ENCODE peak calls at places on chromosomes 4 and X, in six cellular contexts. One of them, this sample, is unnamed.

GRCh38 chr4:40564815-40565505 is 64.7 kb downstream of the RBM47 start:
- DNase-seq in left ventricle myocardium superior: no peak
- DNase-seq in NCI-H1694 treated with DMSO at 0.1 percent for 48 hours: no peak
- DNase-seq in Caki2: no peak
- DNase-seq in kidney: no peak
- DNase-seq in substantia nigra: no peak
- DNase-seq in this sample: no peak

GRCh38 chr4:158133551-158133950 is 39.3 kb downstream of the GASK1B start:
- DNase-seq in left ventricle myocardium superior: no peak
- DNase-seq in NCI-H1694 treated with DMSO at 0.1 percent for 48 hours: no peak
- DNase-seq in Caki2: no peak
- DNase-seq in kidney: no peak
- DNase-seq in substantia nigra: no peak
- DNase-seq in this sample: no peak

GRCh38 chr4:104906274-104906673 is 240.4 kb upstream of the TET2 start:
- DNase-seq in left ventricle myocardium superior: no peak
- DNase-seq in NCI-H1694 treated with DMSO at 0.1 percent for 48 hours: peak; percentile 77
- DNase-seq in Caki2: no peak
- DNase-seq in kidney: no peak
- DNase-seq in substantia nigra: no peak
- DNase-seq in this sample: no peak

GRCh38 chrX:17500145-17500579 is 125.2 kb downstream of the NHS start:
- DNase-seq in left ventricle myocardium superior: no peak
- DNase-seq in NCI-H1694 treated with DMSO at 0.1 percent for 48 hours: no peak
- DNase-seq in Caki2: peak; percentile 72
- DNase-seq in kidney: no peak
- DNase-seq in substantia nigra: no peak
- DNase-seq in this sample: no peak

GRCh38 chr4:151227731-151228130 is 49.2 kb upstream of the PRSS48 start:
- DNase-seq in left ventricle myocardium superior: peak; percentile 58
- DNase-seq in NCI-H1694 treated with DMSO at 0.1 percent for 48 hours: no peak
- DNase-seq in Caki2: no peak
- DNase-seq in kidney: no peak
- DNase-seq in substantia nigra: peak; percentile 41
- DNase-seq in this sample: peak; percentile 95

GRCh38 chr4:107519057-107519456 is 201.0 kb downstream of the PAPSS1 start:
- DNase-seq in left ventricle myocardium superior: no peak
- DNase-seq in NCI-H1694 treated with DMSO at 0.1 percent for 48 hours: no peak
- DNase-seq in Caki2: peak; percentile 1
- DNase-seq in kidney: no peak
- DNase-seq in substantia nigra: no peak
- DNase-seq in this sample: peak; percentile 16

GRCh38 chr4:55732864-55733263 is 86.7 kb upstream of the EXOC1L start:
- DNase-seq in left ventricle myocardium superior: no peak
- DNase-seq in NCI-H1694 treated with DMSO at 0.1 percent for 48 hours: no peak
- DNase-seq in Caki2: no peak
- DNase-seq in kidney: no peak
- DNase-seq in substantia nigra: no peak
- DNase-seq in this sample: no peak

GRCh38 chr4:13921805-13922204 is 294.3 kb upstream of the BOD1L1 start:
- DNase-seq in left ventricle myocardium superior: no peak
- DNase-seq in NCI-H1694 treated with DMSO at 0.1 percent for 48 hours: no peak
- DNase-seq in Caki2: no peak
- DNase-seq in kidney: no peak
- DNase-seq in substantia nigra: no peak
- DNase-seq in this sample: no peak

GRCh38 chr4:64330143-64330542 is 79.1 kb downstream of the TECRL start:
- DNase-seq in left ventricle myocardium superior: no peak
- DNase-seq in NCI-H1694 treated with DMSO at 0.1 percent for 48 hours: no peak
- DNase-seq in Caki2: no peak
- DNase-seq in kidney: no peak
- DNase-seq in substantia nigra: no peak
- DNase-seq in this sample: no peak

GRCh38 chr4:184534511-184535391 is 60.4 kb upstream of the IRF2 start:
- DNase-seq in left ventricle myocardium superior: no peak
- DNase-seq in NCI-H1694 treated with DMSO at 0.1 percent for 48 hours: no peak
- DNase-seq in Caki2: peak; percentile 4
- DNase-seq in kidney: no peak
- DNase-seq in substantia nigra: no peak
- DNase-seq in this sample: peak; percentile 76

GRCh38 chr4:40040908-40041307 is 15.7 kb upstream of the N4BP2 start:
- DNase-seq in left ventricle myocardium superior: no peak
- DNase-seq in NCI-H1694 treated with DMSO at 0.1 percent for 48 hours: no peak
- DNase-seq in Caki2: no peak
- DNase-seq in kidney: no peak
- DNase-seq in substantia nigra: no peak
- DNase-seq in this sample: no peak

GRCh38 chr4:120018786-120019185 is 47.9 kb downstream of the MAD2L1 start:
- DNase-seq in left ventricle myocardium superior: no peak
- DNase-seq in NCI-H1694 treated with DMSO at 0.1 percent for 48 hours: no peak
- DNase-seq in Caki2: no peak
- DNase-seq in kidney: no peak
- DNase-seq in substantia nigra: no peak
- DNase-seq in this sample: peak; percentile 20

GRCh38 chrX:31819455-31819854 is 747.6 kb upstream of the FTHL17 start:
- DNase-seq in left ventricle myocardium superior: peak; percentile 29
- DNase-seq in NCI-H1694 treated with DMSO at 0.1 percent for 48 hours: no peak
- DNase-seq in Caki2: no peak
- DNase-seq in kidney: no peak
- DNase-seq in substantia nigra: no peak
- DNase-seq in this sample: no peak

GRCh38 chrX:10501606-10502005 is 118.8 kb downstream of the MID1 start:
- DNase-seq in left ventricle myocardium superior: no peak
- DNase-seq in NCI-H1694 treated with DMSO at 0.1 percent for 48 hours: no peak
- DNase-seq in Caki2: peak; percentile 42
- DNase-seq in kidney: no peak
- DNase-seq in substantia nigra: no peak
- DNase-seq in this sample: no peak